ENCODE peak calls at places on chromosomes 6 and 20, in nine cellular contexts. I is stimulated activated naive B cell treated with anti-CD40 and anti-IgM and Interleukin-4, amounts not matched to agents 10 μg/mL and 1 μg/mL and 100 μg/mL, for 72 hours; Q is NCI-H1105; F is substantia nigra; Z is epithelial cell of esophagus; M is fibroblast of the aortic adventitia; D is HTR-8/SVneo; Y is GM13976; O is fibroblast of gingiva. V is an unnamed sample.

GRCh38 chr6:10720229-10720959 is 2.5 kb upstream of the TMEM14C start:
- DNase-seq in M (peak), Z (peak), F (peak), O (peak), Y (peak), D (no peak), Q (no peak), I (peak), V (peak)

GRCh38 chr6:36834576-36835293 is 4.5 kb downstream of the CPNE5 start:
- DNase-seq in Q (no peak), F (no peak), Y (no peak), I (no peak), D (no peak), O (no peak), Z (no peak), M (no peak), V (no peak)

GRCh38 chr6:12601881-12602280 is 114.7 kb upstream of the PHACTR1 start:
- DNase-seq in F (no peak), Z (no peak), Q (no peak), M (peak), D (no peak), I (no peak), O (peak), Y (no peak), V (no peak)

GRCh38 chr6:137867685-137868509 is 838 bp downstream of the TNFAIP3 start:
- DNase-seq in O (no peak), I (no peak), D (no peak), Z (peak), Y (no peak), Q (no peak), F (no peak), M (no peak), V (no peak)

GRCh38 chr6:80523531-80523970 is 417.1 kb downstream of the BCKDHB start:
- DNase-seq in D (no peak), M (peak), F (no peak), Q (no peak), O (no peak), Z (peak), Y (no peak), I (no peak), V (no peak)

GRCh38 chr6:138572200-138572875 is 73.0 kb upstream of the NHSL1 start:
- DNase-seq in D (peak), Z (peak), M (peak), F (peak), I (no peak), O (peak), Q (peak), Y (no peak), V (no peak)

GRCh38 chr6:156944412-156944811 is 167.2 kb downstream of the ARID1B start:
- DNase-seq in Y (no peak), D (no peak), F (no peak), Q (no peak), Z (no peak), I (no peak), O (no peak), M (no peak), V (no peak)

GRCh38 chr6:166745801-166746668 is 119.0 kb upstream of the RPS6KA2 start:
- DNase-seq in M (no peak), Z (no peak), F (no peak), D (no peak), I (no peak), Y (no peak), Q (no peak), O (no peak), V (no peak)

GRCh38 chr6:160276126-160276525 is 17.5 kb upstream of the SLC22A2 start:
- DNase-seq in Q (no peak), Y (no peak), F (no peak), M (no peak), D (no peak), Z (no peak), I (no peak), O (no peak), V (no peak)

GRCh38 chr20:137668-138131 is 4.7 kb upstream of the DEFB126 start:
- DNase-seq in Q (no peak), D (no peak), M (no peak), I (no peak), Z (peak), F (no peak), Y (no peak), O (no peak), V (no peak)

GRCh38 chr20:36988494-36988966 is 37.0 kb upstream of the SAMHD1 start:
- DNase-seq in D (no peak), I (no peak), O (no peak), Q (no peak), M (peak), F (no peak), Z (peak), Y (no peak), V (no peak)

GRCh38 chr6:56549014-56549413 is 93.7 kb downstream of the DST start:
- DNase-seq in F (no peak), M (peak), I (no peak), Z (no peak), O (no peak), Y (no peak), D (no peak), Q (no peak), V (no peak)

GRCh38 chr20:54161008-54161820 is 12.6 kb downstream of the CYP24A1 start:
- DNase-seq in F (no peak), I (no peak), Q (no peak), O (no peak), Y (no peak), D (no peak), Z (no peak), M (no peak), V (no peak)

GRCh38 chr6:128280960-128281359 is 239.4 kb downstream of the PTPRK start:
- DNase-seq in Y (no peak), Z (no peak), M (no peak), O (no peak), Q (no peak), F (no peak), D (no peak), I (no peak), V (no peak)

GRCh38 chr6:34414999-34415858 is 10.6 kb downstream of the RPS10 start:
- DNase-seq in I (no peak), D (peak), Y (peak), Q (peak), Z (peak), M (peak), O (peak), F (peak), V (no peak)

GRCh38 chr20:45994761-45995160 is 13.9 kb upstream of the MMP9 start:
- DNase-seq in Q (no peak), F (no peak), O (no peak), Z (peak), D (no peak), Y (no peak), M (no peak), I (no peak), V (no peak)

GRCh38 chr20:1712634-1713625 is 55.4 kb upstream of the SIRPG start:
- DNase-seq in Y (no peak), F (no peak), I (no peak), Z (peak), D (no peak), O (no peak), M (no peak), Q (no peak), V (no peak)

GRCh38 chr20:61680096-61680495 is 385.6 kb downstream of the TAF4 start:
- DNase-seq in F (no peak), Y (no peak), D (no peak), O (no peak), Q (no peak), Z (no peak), M (no peak), I (no peak), V (no peak)

GRCh38 chr6:121533321-121533841 is 97.9 kb downstream of the GJA1 start:
- DNase-seq in Q (peak), Y (no peak), M (no peak), F (no peak), I (no peak), Z (peak), O (no peak), D (no peak), V (no peak)

GRCh38 chr20:50233325-50234212 is 42.9 kb downstream of the CEBPB start:
- DNase-seq in Z (no peak), I (no peak), O (no peak), M (no peak), Y (no peak), F (no peak), D (no peak), Q (no peak), V (no peak)

V was measured in activated T-helper 9 cell treated with anti-CD3 and anti-CD28 coated beads, Interleukin-2, amount 50 U/mL, for 16 hours.